ENCODE peak calls at places on chromosomes 13 and 19, in four cellular contexts. X is activated CD4-positive, alpha-beta T cell treated with anti-CD3 and anti-CD28 coated beads, Interleukin-2, amount 50 U/mL, for 24 hours; E is activated T-helper 9 cell treated with anti-CD3 and anti-CD28 coated beads, Interleukin-2, amount 50 U/mL, for 16 hours; R is left cardiac atrium. I is an unnamed sample.

GRCh38 chr19:18232540-18233223 is 6.4 kb upstream of the PDE4C start:
- DNase-seq in X (no peak), E (no peak), R (no peak), I (no peak)

GRCh38 chr19:7673995-7674667 is 2.8 kb upstream of the MCEMP1 start:
- DNase-seq in X (no peak), E (no peak), R (peak; percentile 67), I (no peak)

GRCh38 chr13:32025730-32026129 is 5.8 kb upstream of the FRY start:
- DNase-seq in X (no peak), E (no peak), R (no peak), I (no peak)

GRCh38 chr19:55644191-55644833 is 863 bp downstream of the ZNF581 start:
- DNase-seq in X (no peak), E (no peak), R (no peak), I (no peak)

GRCh38 chr19:45632468-45633196 is 6.6 kb downstream of the EML2 start:
- DNase-seq in X (no peak), E (peak; percentile 37), R (peak; percentile 83), I (no peak)

GRCh38 chr13:107669356-107669755 is 546.0 kb downstream of the LIG4 start:
- DNase-seq in X (no peak), E (no peak), R (no peak), I (no peak)

GRCh38 chr19:40363128-40363527 is 14.6 kb downstream of the PLD3 start:
- DNase-seq in X (no peak), E (no peak), R (no peak), I (no peak)

GRCh38 chr19:55358943-55359908 is 3.8 kb downstream of the GARIN5B start:
- DNase-seq in X (no peak), E (no peak), R (no peak), I (no peak)

GRCh38 chr13:87810391-87810801 is 139.2 kb downstream of the SLITRK5 start:
- DNase-seq in X (no peak), E (no peak), R (no peak), I (peak; percentile 16)

GRCh38 chr13:50170447-50171037 is 155.3 kb downstream of the KCNRG start:
- DNase-seq in X (no peak), E (no peak), R (no peak), I (no peak)

I was measured in iPS DF 6.9.